ENCODE peak calls at places on chromosomes 7 and 10, in four cellular contexts. B, G, Y and E are unnamed samples.

GRCh38 chr7:90298145-90299038 is 22.7 kb downstream of the FAM237B start:
- DNase-seq in B (peak), G (no peak), Y (peak), E (no peak)

GRCh38 chr10:9301554-9301953 is 1247.1 kb downstream of the GATA3 start:
- DNase-seq in B (no peak), G (no peak), Y (no peak), E (no peak)

GRCh38 chr7:135169936-135170222 is 628 bp downstream of the CYREN start:
- DNase-seq in B (no peak), G (no peak), Y (no peak), E (no peak)

GRCh38 chr7:33107136-33108066 is 1.8 kb downstream of the RP9 start:
- DNase-seq in B (peak), G (peak), Y (peak), E (peak)

GRCh38 chr10:99285846-99286245 is 43.3 kb upstream of the CNNM1 start:
- DNase-seq in B (peak), G (no peak), Y (no peak), E (no peak)

GRCh38 chr10:73253226-73253557 is 748 bp upstream of the MRPS16 start:
- DNase-seq in B (no peak), G (no peak), Y (peak), E (no peak)

GRCh38 chr7:155190608-155191536 is 106.8 kb upstream of the INSIG1 start:
- DNase-seq in B (no peak), G (peak), Y (peak), E (peak)

GRCh38 chr7:113890326-113891030 is 28.3 kb downstream of the PPP1R3A start:
- DNase-seq in B (peak), G (no peak), Y (no peak), E (no peak)

GRCh38 chr10:23439920-23440875 is 1.3 kb downstream of the OTUD1 start:
- DNase-seq in B (peak), G (peak), Y (peak), E (no peak)

GRCh38 chr10:45591262-45591661 is 81.3 kb downstream of the ZFAND4 start:
- DNase-seq in B (no peak), G (no peak), Y (no peak), E (no peak)

GRCh38 chr7:104206841-104207240 is 972 bp downstream of the ORC5 start:
- DNase-seq in B (no peak), G (no peak), Y (no peak), E (no peak)

GRCh38 chr7:94250984-94251383 is 143.7 kb upstream of the COL1A2 start:
- DNase-seq in B (no peak), G (no peak), Y (no peak), E (no peak)

GRCh38 chr7:141641876-141642275 is 60.1 kb downstream of the DENND11 start:
- DNase-seq in B (no peak), G (no peak), Y (no peak), E (no peak)

GRCh38 chr10:59905066-59905734 is 1.2 kb downstream of the CCDC6 start:
- DNase-seq in B (peak), G (peak), Y (peak), E (no peak)

GRCh38 chr7:137992738-137993394 is 9.0 kb downstream of the CREB3L2 start:
- DNase-seq in B (peak), G (no peak), Y (no peak), E (no peak)

GRCh38 chr10:79148452-79149344 is 79.9 kb downstream of the ZMIZ1 start:
- DNase-seq in B (peak), G (no peak), Y (no peak), E (no peak)

GRCh38 chr10:43674546-43675205 is 26.0 kb upstream of the ZNF32 start:
- DNase-seq in B (no peak), G (no peak), Y (no peak), E (no peak)
- H4K5ac ChIP-seq in B (no peak), G (no peak), Y (no peak), E (no peak)

DNA sequence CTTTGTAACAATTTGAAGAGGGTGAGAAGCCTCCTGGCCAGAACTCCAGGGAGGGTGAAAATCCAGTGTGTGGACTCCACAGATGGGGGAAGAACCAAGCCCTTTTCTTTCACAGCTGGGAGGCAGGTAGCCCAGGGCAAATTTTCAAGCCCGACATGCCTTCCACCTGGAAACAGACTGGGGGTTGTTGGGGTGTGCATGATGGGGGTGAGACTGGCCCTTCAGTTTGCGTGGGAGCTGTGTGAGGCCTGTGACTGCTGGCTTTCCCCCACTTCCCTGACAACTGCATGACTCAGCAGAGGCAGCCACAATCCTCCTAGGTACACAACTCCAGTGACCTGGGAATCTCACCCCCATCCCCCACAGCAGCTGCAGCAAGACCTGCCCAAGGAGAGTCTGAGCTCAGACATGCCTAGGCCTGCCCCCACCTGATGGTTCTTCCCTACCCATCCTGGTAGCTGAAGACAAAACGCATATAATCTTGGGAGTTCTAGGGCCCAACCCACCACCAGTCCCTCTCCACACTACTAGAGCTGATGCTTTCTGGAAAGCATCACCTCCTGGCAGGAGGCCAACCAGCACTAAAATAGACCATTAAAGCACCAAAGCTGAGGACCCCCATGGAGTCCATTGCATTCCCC is 445.4 kb downstream of the TFEC start:
- DNase-seq in B (peak), G (no peak), Y (peak), E (no peak)
- H4K5ac ChIP-seq in B (peak), G (no peak), Y (no peak), E (no peak)

GRCh38 chr10:71312840-71313789 is 5.9 kb upstream of the SLC29A3 start:
- DNase-seq in B (peak), G (no peak), Y (no peak), E (no peak)
- H4K5ac ChIP-seq in B (no peak), G (no peak), Y (no peak), E (no peak)

GRCh38 chr7:116501425-116502167 is 2.1 kb downstream of the CAV2 start:
- DNase-seq in B (peak), G (no peak), Y (no peak), E (no peak)

GRCh38 chr7:116502201-116503096 is 2.9 kb downstream of the CAV2 start:
- DNase-seq in B (no peak), G (no peak), Y (no peak), E (no peak)

GRCh38 chr7:116505278-116505677 is 5.7 kb downstream of the CAV2 start:
- DNase-seq in B (no peak), G (no peak), Y (no peak), E (no peak)

GRCh38 chr7:116503835-116504234 is 4.3 kb downstream of the CAV2 start:
- DNase-seq in B (no peak), G (no peak), Y (no peak), E (no peak)

DNA sequence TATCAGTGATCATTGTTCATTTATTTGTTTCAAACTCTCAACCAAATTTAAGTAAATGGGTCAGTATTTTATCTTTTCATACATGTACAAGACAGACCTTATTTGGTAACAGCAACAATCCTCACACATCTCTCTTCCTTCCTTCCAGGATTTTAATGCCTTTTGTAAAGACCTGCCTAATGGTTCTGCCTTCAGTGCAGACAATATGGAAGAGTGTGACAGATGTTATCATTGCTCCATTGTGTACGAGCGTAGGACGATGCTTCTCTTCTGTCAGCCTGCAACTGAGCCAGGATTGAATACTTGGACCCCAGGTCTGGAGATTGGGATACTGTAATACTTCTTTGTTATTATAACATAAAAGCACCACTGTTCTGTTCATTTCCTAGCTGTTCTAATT is 6.3 kb downstream of the CAV2 start:
- DNase-seq in B (no peak), G (no peak), Y (no peak), E (no peak)
- H4K5ac ChIP-seq in B (no peak), G (no peak), Y (no peak), E (no peak)

GRCh38 chr10:116667484-116667883 is 46.7 kb downstream of the PNLIPRP2 start:
- DNase-seq in B (no peak), G (peak), Y (no peak), E (no peak)

GRCh38 chr10:116668018-116668417 is 47.3 kb downstream of the PNLIPRP2 start:
- DNase-seq in B (no peak), G (no peak), Y (no peak), E (peak)

GRCh38 chr10:116663342-116663741 is 42.6 kb downstream of the PNLIPRP2 start:
- DNase-seq in B (no peak), G (peak), Y (no peak), E (no peak)

GRCh38 chr10:116664631-116665030 is 43.9 kb downstream of the PNLIPRP2 start:
- DNase-seq in B (no peak), G (peak), Y (no peak), E (no peak)

GRCh38 chr10:116665541-116666125 is 44.9 kb downstream of the PNLIPRP2 start:
- DNase-seq in B (peak), G (peak), Y (no peak), E (peak)
- H4K5ac ChIP-seq in B (no peak), G (no peak), Y (no peak), E (no peak)

DNA sequence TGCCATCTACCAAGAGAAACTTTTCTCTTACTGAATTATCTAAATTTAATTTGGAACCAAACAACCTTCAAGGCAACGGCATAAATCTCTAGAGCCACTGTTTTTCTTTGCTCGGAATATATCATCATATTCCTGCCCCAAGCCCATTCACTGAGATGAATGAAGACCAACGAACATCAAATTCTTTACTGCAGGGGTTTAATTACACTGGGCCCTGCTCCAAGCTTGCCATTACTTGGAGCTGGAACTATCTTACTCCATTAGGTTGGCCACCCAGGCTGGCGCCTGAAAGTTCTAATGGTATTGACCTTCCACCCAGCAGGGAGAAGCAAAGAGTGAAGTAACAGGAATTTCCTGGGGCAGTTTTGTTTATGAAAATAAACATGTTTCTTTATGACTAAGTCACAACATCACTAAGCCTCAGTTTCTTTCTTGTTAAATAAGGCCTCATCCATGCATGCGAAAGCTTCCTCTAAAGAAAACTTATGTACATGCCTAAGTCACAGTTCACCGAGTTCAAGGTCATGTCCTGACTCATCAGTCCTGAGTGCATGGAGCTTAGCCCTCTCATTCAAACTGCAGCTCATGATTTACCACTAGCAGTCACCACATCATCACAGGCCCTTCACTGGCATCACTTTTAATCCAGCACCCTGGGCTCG is 42.0 kb upstream of the ANAPC16 start:
- DNase-seq in B (peak), G (no peak), Y (peak), E (no peak)
- H4K5ac ChIP-seq in B (no peak), G (no peak), Y (no peak), E (no peak)